ENCODE peak calls at places on chromosomes 5 and 9, in nine cellular contexts. One of them, this sample, is unnamed. For H3K27me3 and H3K4me1, the result is how much of the 10 kb centered on the place peaks cover.

GRCh38 chr5:179271301-179271650 is 74.0 kb downstream of the ADAMTS2 start:
- DNase-seq in psoas muscle: no peak
- DNase-seq in stomach: no peak
- DNase-seq in PC-3: no peak
- DNase-seq in left ventricle myocardium inferior: no peak
- DNase-seq in pancreas: peak
- DNase-seq in fibroblast of lung: no peak
- DNase-seq in upper lobe of left lung: no peak
- DNase-seq in uterus: no peak
- DNase-seq in this sample: no peak

GRCh38 chr9:91546574-91546973 is 122.9 kb upstream of the NFIL3 start:
- DNase-seq in uterus: no peak
- DNase-seq in stomach: no peak
- DNase-seq in fibroblast of lung: peak
- DNase-seq in left ventricle myocardium inferior: no peak
- DNase-seq in upper lobe of left lung: no peak
- DNase-seq in psoas muscle: no peak
- DNase-seq in pancreas: no peak
- DNase-seq in PC-3: peak
- DNase-seq in this sample: no peak

GRCh38 chr5:35954175-35954574 is 15.8 kb upstream of the CAPSL start:
- DNase-seq in stomach: no peak
- DNase-seq in left ventricle myocardium inferior: no peak
- DNase-seq in psoas muscle: no peak
- DNase-seq in fibroblast of lung: no peak
- DNase-seq in upper lobe of left lung: no peak
- DNase-seq in PC-3: no peak
- DNase-seq in pancreas: no peak
- DNase-seq in uterus: no peak
- DNase-seq in this sample: no peak

GRCh38 chr9:37293664-37294524 is 128.6 kb upstream of the GRHPR start:
- DNase-seq in PC-3: no peak
- DNase-seq in upper lobe of left lung: no peak
- DNase-seq in fibroblast of lung: peak
- DNase-seq in uterus: no peak
- DNase-seq in left ventricle myocardium inferior: no peak
- DNase-seq in psoas muscle: no peak
- DNase-seq in stomach: no peak
- DNase-seq in pancreas: no peak
- DNase-seq in this sample: no peak

GRCh38 chr5:168858371-168858770 is 279.2 kb upstream of the PANK3 start:
- DNase-seq in left ventricle myocardium inferior: no peak
- DNase-seq in psoas muscle: no peak
- DNase-seq in PC-3: no peak
- DNase-seq in uterus: no peak
- DNase-seq in pancreas: no peak
- DNase-seq in stomach: no peak
- DNase-seq in fibroblast of lung: no peak
- DNase-seq in upper lobe of left lung: no peak
- DNase-seq in this sample: no peak

GRCh38 chr5:157977957-157978505 is 119.1 kb upstream of the CLINT1 start:
- DNase-seq in left ventricle myocardium inferior: peak
- DNase-seq in uterus: no peak
- DNase-seq in PC-3: no peak
- DNase-seq in psoas muscle: no peak
- DNase-seq in pancreas: no peak
- DNase-seq in stomach: no peak
- DNase-seq in upper lobe of left lung: no peak
- DNase-seq in fibroblast of lung: no peak
- DNase-seq in this sample: no peak

GRCh38 chr5:151740958-151741373 is 17.5 kb downstream of the ATOX1 start:
- DNase-seq in fibroblast of lung: peak
- DNase-seq in left ventricle myocardium inferior: no peak
- DNase-seq in PC-3: peak
- DNase-seq in upper lobe of left lung: no peak
- DNase-seq in psoas muscle: no peak
- DNase-seq in uterus: no peak
- DNase-seq in stomach: no peak
- DNase-seq in pancreas: no peak
- DNase-seq in this sample: no peak

GRCh38 chr5:513216-514100 is 10.8 kb downstream of the SLC9A3 start:
- DNase-seq in psoas muscle: no peak
- DNase-seq in upper lobe of left lung: no peak
- DNase-seq in PC-3: no peak
- DNase-seq in pancreas: no peak
- DNase-seq in uterus: no peak
- DNase-seq in stomach: no peak
- DNase-seq in left ventricle myocardium inferior: no peak
- DNase-seq in fibroblast of lung: no peak
- DNase-seq in this sample: no peak

GRCh38 chr5:142324377-142324870 is 397 bp downstream of the SPRY4 start:
- DNase-seq in uterus: peak
- DNase-seq in PC-3: no peak
- DNase-seq in upper lobe of left lung: peak
- DNase-seq in pancreas: peak
- DNase-seq in left ventricle myocardium inferior: peak
- DNase-seq in fibroblast of lung: no peak
- DNase-seq in psoas muscle: no peak
- DNase-seq in stomach: no peak
- DNase-seq in this sample: no peak

GRCh38 chr5:151471276-151471675 is 23.9 kb downstream of the SLC36A1 start:
- DNase-seq in pancreas: no peak
- DNase-seq in uterus: no peak
- DNase-seq in upper lobe of left lung: no peak
- DNase-seq in stomach: no peak
- DNase-seq in PC-3: no peak
- DNase-seq in left ventricle myocardium inferior: no peak
- DNase-seq in psoas muscle: no peak
- DNase-seq in fibroblast of lung: peak
- DNase-seq in this sample: no peak

GRCh38 chr9:22528485-22528884 is 81.9 kb downstream of the DMRTA1 start:
- DNase-seq in stomach: no peak
- DNase-seq in psoas muscle: no peak
- DNase-seq in fibroblast of lung: peak
- DNase-seq in upper lobe of left lung: no peak
- DNase-seq in pancreas: no peak
- DNase-seq in left ventricle myocardium inferior: no peak
- DNase-seq in uterus: no peak
- DNase-seq in PC-3: peak
- DNase-seq in this sample: no peak

GRCh38 chr5:97194366-97194765 is 11.3 kb upstream of the RIOK2 start:
- DNase-seq in fibroblast of lung: no peak
- DNase-seq in upper lobe of left lung: no peak
- DNase-seq in left ventricle myocardium inferior: no peak
- DNase-seq in stomach: no peak
- DNase-seq in pancreas: no peak
- DNase-seq in PC-3: no peak
- DNase-seq in psoas muscle: no peak
- DNase-seq in uterus: no peak
- DNase-seq in this sample: no peak

GRCh38 chr9:34956648-34957047 is 1.4 kb upstream of the PHF24 start:
- DNase-seq in pancreas: no peak
- DNase-seq in psoas muscle: no peak
- DNase-seq in stomach: no peak
- DNase-seq in uterus: no peak
- DNase-seq in upper lobe of left lung: no peak
- DNase-seq in PC-3: no peak
- DNase-seq in left ventricle myocardium inferior: no peak
- DNase-seq in fibroblast of lung: no peak
- DNase-seq in this sample: no peak

GRCh38 chr9:12838546-12838945 is 63.7 kb downstream of the LURAP1L start:
- DNase-seq in fibroblast of lung: peak
- DNase-seq in PC-3: no peak
- DNase-seq in pancreas: no peak
- DNase-seq in uterus: no peak
- DNase-seq in left ventricle myocardium inferior: no peak
- DNase-seq in upper lobe of left lung: no peak
- DNase-seq in psoas muscle: no peak
- DNase-seq in stomach: no peak
- DNase-seq in this sample: no peak

GRCh38 chr5:173230741-173231380 is 4.1 kb downstream of the NKX2-5 start:
- DNase-seq in psoas muscle: no peak
- DNase-seq in pancreas: no peak
- DNase-seq in left ventricle myocardium inferior: no peak
- DNase-seq in PC-3: no peak
- DNase-seq in fibroblast of lung: no peak
- DNase-seq in upper lobe of left lung: no peak
- DNase-seq in uterus: no peak
- DNase-seq in stomach: no peak
- DNase-seq in this sample: no peak
- H3K27me3 ChIP-seq in psoas muscle: half or more
- H3K27me3 ChIP-seq in pancreas: under half
- H3K27me3 ChIP-seq in left ventricle myocardium inferior: half or more
- H3K27me3 ChIP-seq in PC-3: under half
- H3K27me3 ChIP-seq in fibroblast of lung: half or more
- H3K27me3 ChIP-seq in upper lobe of left lung: half or more
- H3K27me3 ChIP-seq in uterus: under half
- H3K27me3 ChIP-seq in stomach: half or more
- H3K27me3 ChIP-seq in this sample: half or more

DNA sequence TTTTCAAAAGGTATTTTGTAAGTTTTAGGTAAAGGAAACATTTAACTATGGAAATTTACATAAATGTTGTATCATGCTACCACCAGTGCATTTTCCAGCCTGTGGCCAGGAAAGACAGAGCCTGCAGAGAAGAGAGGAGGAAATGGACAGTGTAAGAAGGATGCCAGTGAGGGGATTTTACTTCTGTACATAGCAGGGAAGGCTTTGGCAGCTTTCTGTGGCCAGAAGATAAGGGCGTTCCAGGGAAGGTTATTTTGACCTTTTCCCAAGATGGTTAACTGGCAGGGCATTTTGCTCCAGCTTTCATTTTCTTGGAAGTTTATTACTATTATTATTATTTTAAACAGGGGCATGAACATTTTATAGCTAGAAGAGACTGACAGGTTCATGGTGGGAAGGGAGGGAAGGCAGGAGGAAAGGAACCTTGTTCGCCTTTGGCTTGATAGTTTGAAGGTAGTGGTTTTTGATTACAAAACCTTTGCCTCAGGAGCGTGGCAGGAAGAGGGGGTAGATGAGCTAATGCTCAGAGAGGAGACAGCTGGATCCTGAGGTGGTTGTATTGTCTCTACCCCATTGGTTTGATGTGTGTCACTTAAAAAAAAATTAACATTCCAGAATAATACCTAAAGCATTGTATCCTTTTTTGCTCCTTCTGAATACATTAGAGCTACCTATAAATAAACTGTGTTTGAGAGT is 4.1 kb downstream of the ISOC1 start:
- DNase-seq in stomach: no peak
- DNase-seq in psoas muscle: no peak
- DNase-seq in left ventricle myocardium inferior: no peak
- DNase-seq in upper lobe of left lung: no peak
- DNase-seq in uterus: peak
- DNase-seq in PC-3: no peak
- DNase-seq in fibroblast of lung: no peak
- DNase-seq in pancreas: no peak
- DNase-seq in this sample: no peak
- H3K4me1 ChIP-seq in stomach: half or more
- H3K4me1 ChIP-seq in psoas muscle: under half
- H3K4me1 ChIP-seq in left ventricle myocardium inferior: half or more
- H3K4me1 ChIP-seq in upper lobe of left lung: under half
- H3K4me1 ChIP-seq in uterus: under half
- H3K4me1 ChIP-seq in PC-3: under half
- H3K4me1 ChIP-seq in fibroblast of lung: under half
- H3K4me1 ChIP-seq in pancreas: under half
- H3K4me1 ChIP-seq in this sample: under half

DNA sequence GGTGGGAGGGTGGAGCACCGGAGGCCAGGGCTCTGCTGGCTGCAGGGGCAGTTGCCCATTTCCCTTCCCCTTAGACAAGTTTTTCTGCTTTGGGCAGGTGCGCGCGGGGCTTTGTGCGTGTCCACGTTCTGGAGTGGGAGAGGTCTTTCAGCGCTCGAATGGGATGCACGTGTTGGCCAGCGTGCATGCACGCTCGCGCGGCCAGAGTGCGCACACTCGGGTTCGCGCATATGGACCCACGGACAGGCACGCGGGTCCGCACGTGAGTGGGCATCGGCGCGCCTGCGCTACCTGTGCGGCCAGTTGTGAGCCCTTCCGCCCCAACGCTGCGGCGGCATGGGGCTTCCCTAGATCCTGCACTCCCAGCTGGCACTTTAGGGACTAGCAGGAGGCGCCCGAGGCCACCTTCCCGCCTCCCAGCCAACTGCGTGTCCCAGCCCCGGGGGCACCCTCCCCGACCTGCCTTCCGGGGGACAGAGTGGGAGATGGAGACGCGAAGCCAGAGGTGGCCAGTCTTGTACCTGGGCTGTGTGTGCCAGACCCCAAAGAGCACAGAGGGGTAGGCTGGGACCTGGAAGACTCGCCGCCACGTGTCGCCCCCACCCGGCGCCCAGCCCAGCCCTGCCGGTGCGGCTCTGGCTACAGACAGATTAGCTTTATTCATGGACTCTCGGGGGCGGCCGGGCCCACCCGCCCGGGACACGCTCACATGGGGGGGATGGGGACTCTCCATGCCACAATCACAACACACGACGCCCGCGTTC is 9.8 kb upstream of the GPRIN1 start:
- DNase-seq in psoas muscle: no peak
- DNase-seq in stomach: no peak
- DNase-seq in pancreas: no peak
- DNase-seq in uterus: no peak
- DNase-seq in left ventricle myocardium inferior: no peak
- DNase-seq in fibroblast of lung: no peak
- DNase-seq in PC-3: no peak
- DNase-seq in upper lobe of left lung: no peak
- DNase-seq in this sample: no peak
- TF ChIP-seq CTCF in psoas muscle: no peak
- TF ChIP-seq CTCF in stomach: no peak
- TF ChIP-seq CTCF in pancreas: no peak
- TF ChIP-seq CTCF in uterus: no peak
- TF ChIP-seq CTCF in left ventricle myocardium inferior: no peak
- TF ChIP-seq CTCF in fibroblast of lung: no peak
- TF ChIP-seq CTCF in PC-3: no peak
- TF ChIP-seq CTCF in upper lobe of left lung: no peak
- TF ChIP-seq CTCF in this sample: no peak

GRCh38 chr5:171309526-171310333 is 682 bp downstream of the TLX3 start:
- DNase-seq in fibroblast of lung: no peak
- DNase-seq in psoas muscle: peak
- DNase-seq in pancreas: peak
- DNase-seq in PC-3: no peak
- DNase-seq in upper lobe of left lung: no peak
- DNase-seq in uterus: no peak
- DNase-seq in stomach: no peak
- DNase-seq in left ventricle myocardium inferior: no peak
- DNase-seq in this sample: no peak

GRCh38 chr5:171311698-171312083 is 2.6 kb downstream of the TLX3 start:
- DNase-seq in pancreas: no peak
- DNase-seq in left ventricle myocardium inferior: no peak
- DNase-seq in uterus: no peak
- DNase-seq in PC-3: no peak
- DNase-seq in fibroblast of lung: no peak
- DNase-seq in psoas muscle: no peak
- DNase-seq in upper lobe of left lung: no peak
- DNase-seq in stomach: no peak
- DNase-seq in this sample: no peak

GRCh38 chr5:171310816-171311697 is 2.0 kb downstream of the TLX3 start:
- DNase-seq in PC-3: peak
- DNase-seq in psoas muscle: no peak
- DNase-seq in left ventricle myocardium inferior: no peak
- DNase-seq in stomach: no peak
- DNase-seq in upper lobe of left lung: no peak
- DNase-seq in uterus: no peak
- DNase-seq in fibroblast of lung: no peak
- DNase-seq in pancreas: no peak
- DNase-seq in this sample: no peak

GRCh38 chr5:171309276-171309525 is 153 bp downstream of the TLX3 start:
- DNase-seq in upper lobe of left lung: no peak
- DNase-seq in left ventricle myocardium inferior: no peak
- DNase-seq in psoas muscle: no peak
- DNase-seq in uterus: no peak
- DNase-seq in fibroblast of lung: no peak
- DNase-seq in stomach: no peak
- DNase-seq in PC-3: no peak
- DNase-seq in pancreas: no peak
- DNase-seq in this sample: no peak

GRCh38 chr5:171310334-171310815 is 1.3 kb downstream of the TLX3 start:
- DNase-seq in fibroblast of lung: no peak
- DNase-seq in upper lobe of left lung: no peak
- DNase-seq in stomach: no peak
- DNase-seq in psoas muscle: no peak
- DNase-seq in pancreas: no peak
- DNase-seq in PC-3: no peak
- DNase-seq in left ventricle myocardium inferior: no peak
- DNase-seq in uterus: no peak
- DNase-seq in this sample: no peak
- H3K27me3 ChIP-seq in fibroblast of lung: half or more
- H3K27me3 ChIP-seq in upper lobe of left lung: half or more
- H3K27me3 ChIP-seq in stomach: half or more
- H3K27me3 ChIP-seq in psoas muscle: half or more
- H3K27me3 ChIP-seq in pancreas: under half
- H3K27me3 ChIP-seq in PC-3: under half
- H3K27me3 ChIP-seq in left ventricle myocardium inferior: half or more
- H3K27me3 ChIP-seq in uterus: under half
- H3K27me3 ChIP-seq in this sample: half or more